ENCODE peak calls at places on chromosome 5, in six cellular contexts. L is BE2C; B is uterus; D is IMR-90; E is neural crest cell; M is CD8-positive, alpha-beta T cell. G is an unnamed sample.

GRCh38 chr5:1141827-1142226 is 30.0 kb upstream of the SLC12A7 start:
- DNase-seq in L (no peak), B (no peak), D (no peak), E (no peak), M (no peak), G (no peak)

GRCh38 chr5:88555658-88556057 is 287.0 kb upstream of the TMEM161B start:
- DNase-seq in L (peak; percentile 7), B (no peak), D (no peak), E (peak; percentile 29), M (no peak), G (peak; percentile 28)

GRCh38 chr5:36613771-36614656 is 7.6 kb downstream of the SLC1A3 start:
- DNase-seq in L (peak; percentile 31), B (no peak), D (no peak), E (no peak), M (no peak), G (no peak)

GRCh38 chr5:89723907-89724306 is 685.6 kb downstream of the CETN3 start:
- DNase-seq in L (no peak), B (no peak), D (no peak), E (no peak), M (no peak), G (no peak)

GRCh38 chr5:173767580-173768266 is 120.4 kb upstream of the CPEB4 start:
- DNase-seq in L (no peak), B (no peak), D (no peak), E (no peak), M (no peak), G (no peak)

GRCh38 chr5:3009605-3010004 is 258.1 kb upstream of the IRX2 start:
- DNase-seq in L (no peak), B (no peak), D (no peak), E (no peak), M (no peak), G (no peak)

GRCh38 chr5:96247097-96247675 is 185.9 kb downstream of the PCSK1 start:
- DNase-seq in L (peak; percentile 14), B (no peak), D (peak; percentile 78), E (no peak), M (no peak), G (no peak)

GRCh38 chr5:125390316-125390715 is 643.9 kb upstream of the ZNF608 start:
- DNase-seq in L (no peak), B (no peak), D (no peak), E (no peak), M (no peak), G (no peak)

GRCh38 chr5:146302428-146302827 is 36.2 kb upstream of the POU4F3 start:
- DNase-seq in L (no peak), B (no peak), D (no peak), E (no peak), M (no peak), G (no peak)

GRCh38 chr5:74361406-74362358 is 278.8 kb downstream of the ENC1 start:
- DNase-seq in L (no peak), B (no peak), D (no peak), E (no peak), M (no peak), G (no peak)

GRCh38 chr5:80877592-80877991 is 82.6 kb upstream of the RASGRF2 start:
- DNase-seq in L (peak; percentile 17), B (no peak), D (no peak), E (no peak), M (no peak), G (no peak)

GRCh38 chr5:135828793-135829150 is 5.7 kb upstream of the SLC25A48 start:
- DNase-seq in L (no peak), B (no peak), D (no peak), E (no peak), M (no peak), G (no peak)

GRCh38 chr5:172647341-172648007 is 6.4 kb downstream of the NEURL1B start:
- DNase-seq in L (no peak), B (no peak), D (no peak), E (no peak), M (no peak), G (no peak)

GRCh38 chr5:135386096-135386495 is 12.9 kb downstream of the MACROH2A1 start:
- DNase-seq in L (no peak), B (no peak), D (peak; percentile 50), E (no peak), M (no peak), G (no peak)

GRCh38 chr5:3344671-3345070 is 251.0 kb upstream of the IRX1 start:
- DNase-seq in L (no peak), B (no peak), D (no peak), E (no peak), M (no peak), G (no peak)

GRCh38 chr5:154110054-154110453 is 71.3 kb downstream of the MFAP3 start:
- DNase-seq in L (no peak), B (no peak), D (no peak), E (no peak), M (no peak), G (no peak)

GRCh38 chr5:154110781-154111180 is 72.0 kb downstream of the MFAP3 start:
- DNase-seq in L (no peak), B (no peak), D (peak; percentile 33), E (no peak), M (no peak), G (no peak)

GRCh38 chr5:154112255-154112654 is 73.5 kb downstream of the MFAP3 start:
- DNase-seq in L (no peak), B (no peak), D (no peak), E (no peak), M (no peak), G (no peak)

GRCh38 chr5:154107729-154108128 is 69.0 kb downstream of the MFAP3 start:
- DNase-seq in L (no peak), B (no peak), D (no peak), E (peak; percentile 6), M (no peak), G (no peak)

DNA sequence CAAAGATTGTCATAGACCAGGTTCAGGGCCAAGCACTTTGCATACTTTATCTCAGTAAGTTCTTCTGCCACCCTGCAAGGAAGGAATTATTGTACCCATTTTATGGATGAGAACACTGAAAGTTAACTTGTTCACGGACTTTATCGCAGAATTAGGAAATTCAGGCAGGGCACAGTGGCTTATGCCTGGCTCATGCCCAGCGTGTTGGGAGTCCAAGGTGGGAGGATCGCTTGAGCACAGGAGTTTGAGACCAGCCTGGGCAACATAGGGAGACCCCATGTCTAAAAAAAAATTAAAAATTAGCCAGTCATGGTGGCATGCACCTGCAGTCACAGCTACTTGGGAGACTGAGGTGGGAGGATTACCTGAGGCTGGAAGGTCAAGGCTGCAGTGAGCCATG is 72.4 kb downstream of the MFAP3 start:
- DNase-seq in L (no peak), B (no peak), D (no peak), E (no peak), M (no peak), G (no peak)
- TF ChIP-seq CTCF in L (no peak), B (no peak), D (no peak), E (no peak), M (no peak), G (no peak)

GRCh38 chr5:176665517-176665916 is 18.2 kb downstream of the TSPAN17 start:
- DNase-seq in L (no peak), B (no peak), D (no peak), E (no peak), M (no peak), G (no peak)

GRCh38 chr5:176664479-176664878 is 17.2 kb downstream of the TSPAN17 start:
- DNase-seq in L (no peak), B (no peak), D (no peak), E (no peak), M (no peak), G (no peak)

GRCh38 chr5:176664886-176665285 is 17.6 kb downstream of the TSPAN17 start:
- DNase-seq in L (no peak), B (no peak), D (no peak), E (no peak), M (no peak), G (no peak)

GRCh38 chr5:176670449-176670848 is 23.2 kb downstream of the TSPAN17 start:
- DNase-seq in L (no peak), B (no peak), D (no peak), E (no peak), M (no peak), G (no peak)

GRCh38 chr5:176667637-176668036 is 20.4 kb downstream of the TSPAN17 start:
- DNase-seq in L (no peak), B (no peak), D (no peak), E (no peak), M (no peak), G (no peak)
- TF ChIP-seq CTCF in L (no peak), B (no peak), D (no peak), E (no peak), M (no peak), G (no peak)

DNA sequence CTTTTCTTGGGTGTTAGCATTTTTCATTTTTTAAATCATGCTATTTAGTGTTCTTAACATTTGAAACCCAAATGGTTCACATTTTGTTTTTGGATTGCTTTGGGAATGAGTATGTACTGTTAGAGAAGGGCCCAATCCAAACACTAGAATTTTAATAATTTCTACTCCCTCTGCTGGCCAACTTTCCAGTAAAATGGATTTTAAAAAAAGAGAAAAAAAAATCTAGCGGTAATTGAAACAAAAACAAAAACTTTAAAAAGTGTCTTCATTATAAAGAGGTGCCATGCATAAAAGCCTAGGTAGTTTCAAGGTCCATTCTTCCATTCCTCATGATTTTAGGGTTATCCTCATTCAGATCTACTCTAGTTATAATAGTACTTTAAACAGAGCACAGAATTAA is 32.1 kb upstream of the RICTOR start:
- DNase-seq in L (no peak), B (no peak), D (peak; percentile 27), E (no peak), M (no peak), G (no peak)
- TF ChIP-seq CTCF in L (peak; percentile 25), B (peak; percentile 14), D (peak; percentile 45), E (peak; percentile 52), M (peak; percentile 34), G (peak; percentile 50)

GRCh38 chr5:127373858-127374491 is 83.4 kb downstream of the MEGF10 start:
- DNase-seq in L (no peak), B (no peak), D (no peak), E (no peak), M (no peak), G (no peak)
- TF ChIP-seq CTCF in L (peak; percentile 59), B (no peak), D (no peak), E (peak; percentile 52), M (no peak), G (peak; percentile 87)

GRCh38 chr5:33410221-33410620 is 30.5 kb upstream of the TARS1 start:
- DNase-seq in L (no peak), B (no peak), D (no peak), E (no peak), M (no peak), G (no peak)

GRCh38 chr5:33403187-33403586 is 37.6 kb upstream of the TARS1 start:
- DNase-seq in L (no peak), B (no peak), D (no peak), E (no peak), M (no peak), G (no peak)

GRCh38 chr5:33409435-33410146 is 31.2 kb upstream of the TARS1 start:
- DNase-seq in L (no peak), B (peak; percentile 74), D (peak; percentile 83), E (no peak), M (no peak), G (no peak)

GRCh38 chr5:33411498-33411897 is 29.3 kb upstream of the TARS1 start:
- DNase-seq in L (no peak), B (no peak), D (no peak), E (no peak), M (no peak), G (no peak)

DNA sequence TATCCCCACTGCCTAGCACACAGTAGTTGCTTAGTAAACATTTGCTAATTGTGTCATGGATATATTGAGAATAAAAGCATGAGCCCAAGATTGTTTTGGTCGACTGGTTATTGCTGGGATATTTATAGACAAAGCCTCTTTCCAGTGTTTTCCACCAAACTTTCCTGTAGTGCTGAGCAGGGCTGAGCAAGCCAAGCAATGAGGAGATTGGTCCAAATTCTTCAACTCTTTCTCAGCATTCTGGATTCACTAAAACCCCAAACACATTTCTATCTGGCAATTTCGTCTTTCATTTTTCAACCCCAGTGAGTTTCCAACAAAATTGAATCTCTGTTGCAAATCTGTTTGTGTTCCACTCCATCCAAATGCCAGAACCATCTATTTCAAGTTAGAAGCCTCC is 31.9 kb upstream of the TARS1 start:
- DNase-seq in L (no peak), B (no peak), D (no peak), E (no peak), M (no peak), G (no peak)
- TF ChIP-seq CTCF in L (no peak), B (no peak), D (no peak), E (no peak), M (no peak), G (no peak)

G was measured in endothelial cell.